ENCODE peak calls at places on chromosomes 3 and 15, in seven cellular contexts. X is lower lobe of right lung, L is right cardiac atrium, J is Karpas-422, Z is heart left ventricle, R is OCI-LY7, S is adrenal gland. O is an unnamed sample. For H3K4me1, the result is how much of the 10 kb centered on the place peaks cover.

GRCh38 chr3:160475889-160476288 is 26.3 kb upstream of the TRIM59 start:
- DNase-seq in X (no peak), L (no peak), J (no peak), Z (no peak), R (no peak), S (no peak), O (no peak)

GRCh38 chr3:119357190-119357589 is 63.0 kb downstream of the ARHGAP31 start:
- DNase-seq in X (peak), L (peak), J (no peak), Z (no peak), R (no peak), S (no peak), O (no peak)

GRCh38 chr15:73225358-73226015 is 143.3 kb downstream of the HCN4 start:
- DNase-seq in X (no peak), L (no peak), J (no peak), Z (no peak), R (no peak), S (no peak), O (no peak)

GRCh38 chr3:26118165-26118564 is 328.3 kb downstream of the OXSM start:
- DNase-seq in X (no peak), L (no peak), J (peak), Z (no peak), R (peak), S (no peak), O (peak)

GRCh38 chr3:6516694-6517093 is 344.2 kb upstream of the GRM7 start:
- DNase-seq in X (no peak), L (no peak), J (no peak), Z (no peak), R (no peak), S (no peak), O (no peak)

GRCh38 chr3:39907981-39908380 is 98.6 kb downstream of the MYRIP start:
- DNase-seq in X (no peak), L (peak), J (no peak), Z (peak), R (no peak), S (peak), O (no peak)

GRCh38 chr3:100352296-100353178 is 18.0 kb downstream of the NIT2 start:
- DNase-seq in X (no peak), L (no peak), J (no peak), Z (no peak), R (no peak), S (no peak), O (no peak)

GRCh38 chr3:31014317-31015040 is 120.0 kb upstream of the GADL1 start:
- DNase-seq in X (no peak), L (no peak), J (no peak), Z (no peak), R (no peak), S (no peak), O (no peak)

GRCh38 chr3:149479621-149480325 is 5.3 kb downstream of the TM4SF4 start:
- DNase-seq in X (no peak), L (no peak), J (no peak), Z (peak), R (no peak), S (peak), O (no peak)

GRCh38 chr3:19250959-19251610 is 102.8 kb downstream of the KCNH8 start:
- DNase-seq in X (no peak), L (no peak), J (no peak), Z (no peak), R (peak), S (peak), O (no peak)

GRCh38 chr3:127628788-127629456 is at the start of gene PODXL2:
- DNase-seq in X (peak), L (peak), J (peak), Z (peak), R (peak), S (peak), O (peak)

GRCh38 chr3:57890874-57891273 is 117.3 kb upstream of the FLNB start:
- DNase-seq in X (no peak), L (no peak), J (no peak), Z (no peak), R (no peak), S (no peak), O (no peak)

GRCh38 chr3:105791134-105791533 is 77.7 kb downstream of the CBLB start:
- DNase-seq in X (no peak), L (no peak), J (no peak), Z (no peak), R (no peak), S (no peak), O (peak)

GRCh38 chr3:5015056-5015455 is 35.8 kb downstream of the BHLHE40 start:
- DNase-seq in X (no peak), L (no peak), J (no peak), Z (no peak), R (no peak), S (no peak), O (no peak)
- H3K4me1 ChIP-seq in X (half or more), L (under half), J (under half), Z (under half), R (under half), S (under half), O (under half)

GRCh38 chr3:88203537-88204143 is 53.9 kb downstream of the C3orf38 start:
- DNase-seq in X (no peak), L (peak), J (peak), Z (peak), R (peak), S (peak), O (peak)
- H3K4me3 ChIP-seq in X (no peak), L (no peak), J (no peak), Z (no peak), R (no peak), S (no peak), O (no peak)

GRCh38 chr15:35166730-35167359 is 81.8 kb upstream of the NANOGP8 start:
- DNase-seq in X (no peak), L (no peak), J (no peak), Z (no peak), R (no peak), S (no peak), O (no peak)

GRCh38 chr15:35167675-35168074 is 82.6 kb upstream of the NANOGP8 start:
- DNase-seq in X (no peak), L (no peak), J (no peak), Z (no peak), R (no peak), S (no peak), O (no peak)

GRCh38 chr15:35159170-35159569 is 74.1 kb upstream of the NANOGP8 start:
- DNase-seq in X (no peak), L (no peak), J (no peak), Z (no peak), R (no peak), S (no peak), O (no peak)

GRCh38 chr15:35161694-35162093 is 76.6 kb upstream of the NANOGP8 start:
- DNase-seq in X (no peak), L (no peak), J (no peak), Z (no peak), R (no peak), S (no peak), O (no peak)
- H3K4me1 ChIP-seq in X (under half), L (under half), J (under half), Z (under half), R (under half), S (under half), O (under half)

GRCh38 chr3:141051641-141052569 is 758 bp downstream of the SPSB4 start:
- DNase-seq in X (no peak), L (peak), J (no peak), Z (peak), R (no peak), S (no peak), O (no peak)
- H3K4me3 ChIP-seq in X (peak), L (peak), J (no peak), Z (peak), R (no peak), S (peak), O (no peak)

DNA sequence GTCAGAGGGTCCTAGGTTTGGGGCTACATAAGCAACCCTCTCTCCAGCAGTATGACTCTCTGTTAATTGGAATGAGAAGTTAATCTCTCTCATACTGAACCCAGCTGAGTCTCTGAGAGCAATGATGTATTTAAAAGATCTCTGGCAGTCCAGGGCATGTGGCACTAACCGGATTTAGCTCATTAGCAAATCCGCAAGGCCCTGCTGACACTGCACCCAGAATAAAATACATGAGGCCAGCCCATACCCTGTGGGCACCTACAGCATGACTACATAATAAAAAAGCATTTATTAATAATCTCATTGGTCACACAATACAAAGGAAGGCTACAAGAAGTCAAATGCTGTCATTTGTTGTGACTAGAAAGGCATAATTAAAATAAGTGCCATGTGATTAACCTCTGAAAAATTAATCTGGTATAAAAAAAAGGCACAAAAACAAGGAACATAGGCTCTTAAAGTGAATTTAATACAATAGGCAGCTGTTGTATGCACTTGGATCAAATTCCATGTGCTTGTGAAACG is 381.3 kb downstream of the WDR72 start:
- DNase-seq in X (no peak), L (no peak), J (no peak), Z (no peak), R (no peak), S (no peak), O (no peak)
- H3K4me1 ChIP-seq in X (under half), L (under half), J (under half), Z (under half), R (under half), S (under half), O (under half)

DNA sequence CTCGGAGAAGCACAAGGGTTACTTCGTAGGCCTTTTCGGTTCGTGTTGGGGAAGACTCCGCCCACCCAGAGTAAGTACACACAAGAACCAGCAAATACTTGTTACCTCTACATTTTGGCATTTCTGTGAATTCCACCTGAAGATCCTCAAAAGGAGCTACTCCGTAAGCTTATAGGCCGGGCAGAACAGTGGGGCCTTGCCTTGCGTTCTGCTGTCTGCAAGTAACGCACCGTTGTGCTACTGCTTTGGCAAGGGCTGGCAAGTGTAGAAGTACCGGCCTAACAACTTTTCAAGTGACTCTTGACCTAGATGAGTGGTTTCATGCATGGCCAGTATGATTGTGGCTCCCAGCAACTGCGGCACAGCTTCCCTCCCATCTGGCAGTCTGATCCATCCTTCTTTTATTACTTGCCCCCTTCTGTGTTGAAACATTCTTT is 6.4 kb upstream of the DNAAF4 start:
- DNase-seq in X (peak), L (no peak), J (no peak), Z (no peak), R (no peak), S (no peak), O (no peak)
- H3K4me3 ChIP-seq in X (peak), L (no peak), J (no peak), Z (no peak), R (no peak), S (no peak), O (no peak)